ENCODE peak calls at places on chromosomes 11 and 22, in eight cellular contexts. Y, L, S, W, M, E, V and C are unnamed samples.

GRCh38 chr22:27627444-27627833 is 174.1 kb downstream of the MN1 start:
- DNase-seq in Y (no peak), L (no peak), S (no peak), W (no peak), M (no peak), E (peak; percentile 21), V (peak; percentile 18), C (no peak)

GRCh38 chr11:66850588-66851250 is 6.1 kb upstream of the LRFN4 start:
- DNase-seq in Y (no peak), L (no peak), S (no peak), W (no peak), M (no peak), E (no peak), V (no peak), C (no peak)

GRCh38 chr11:95076416-95076815 is 9.7 kb downstream of the SRSF8 start:
- DNase-seq in Y (no peak), L (no peak), S (no peak), W (peak; percentile 75), M (no peak), E (peak; percentile 94), V (peak; percentile 97), C (no peak)

GRCh38 chr11:20042717-20043392 is 117.4 kb downstream of the DBX1 start:
- DNase-seq in Y (no peak), L (no peak), S (no peak), W (no peak), M (no peak), E (no peak), V (no peak), C (no peak)

GRCh38 chr11:44327730-44328691 is 18.1 kb upstream of the ALX4 start:
- DNase-seq in Y (no peak), L (no peak), S (no peak), W (no peak), M (no peak), E (no peak), V (no peak), C (no peak)

GRCh38 chr11:35664977-35665441 is 2.4 kb downstream of the TRIM44 start:
- DNase-seq in Y (no peak), L (no peak), S (no peak), W (peak; percentile 14), M (no peak), E (no peak), V (peak; percentile 49), C (no peak)

GRCh38 chr11:65468874-65469333 is 29.9 kb upstream of the MALAT1 start:
- DNase-seq in Y (peak; percentile 45), L (no peak), S (peak; percentile 95), W (no peak), M (peak; percentile 80), E (peak; percentile 87), V (no peak), C (no peak)

GRCh38 chr11:114438303-114438702 is 964 bp upstream of the REXO2 start:
- DNase-seq in Y (no peak), L (no peak), S (peak; percentile 67), W (peak; percentile 4), M (no peak), E (no peak), V (peak; percentile 20), C (no peak)

GRCh38 chr11:5198285-5198684 is 2.2 kb downstream of the OR51V1 start:
- DNase-seq in Y (no peak), L (no peak), S (no peak), W (no peak), M (no peak), E (no peak), V (no peak), C (no peak)

GRCh38 chr11:73931951-73932350 is 18.9 kb upstream of the DNAJB13 start:
- DNase-seq in Y (no peak), L (no peak), S (no peak), W (no peak), M (no peak), E (no peak), V (no peak), C (no peak)

GRCh38 chr22:29030618-29031235 is 30.9 kb downstream of the C22orf31 start:
- DNase-seq in Y (no peak), L (no peak), S (peak; percentile 98), W (peak; percentile 77), M (no peak), E (peak; percentile 91), V (peak; percentile 91), C (no peak)

GRCh38 chr11:103109818-103110388 is 677 bp downstream of the DYNC2H1 start:
- DNase-seq in Y (no peak), L (no peak), S (peak; percentile 48), W (no peak), M (no peak), E (no peak), V (peak; percentile 26), C (peak; percentile 24)

GRCh38 chr11:57635236-57635635 is 14.5 kb downstream of the YPEL4 start:
- DNase-seq in Y (no peak), L (no peak), S (no peak), W (no peak), M (no peak), E (no peak), V (no peak), C (no peak)

GRCh38 chr22:22935056-22935545 is 47.5 kb downstream of the IGLL5 start:
- DNase-seq in Y (no peak), L (no peak), S (no peak), W (no peak), M (no peak), E (no peak), V (no peak), C (no peak)

GRCh38 chr11:7558046-7558445 is 44.2 kb downstream of the PPFIBP2 start:
- DNase-seq in Y (no peak), L (no peak), S (no peak), W (no peak), M (no peak), E (no peak), V (no peak), C (no peak)

GRCh38 chr22:20128902-20129746 is 2.5 kb upstream of the ZDHHC8 start:
- DNase-seq in Y (no peak), L (no peak), S (peak; percentile 71), W (peak; percentile 23), M (no peak), E (peak; percentile 35), V (peak; percentile 34), C (no peak)

GRCh38 chr11:68683086-68683951 is 1.0 kb upstream of the GAL start:
- DNase-seq in Y (no peak), L (no peak), S (peak; percentile 52), W (no peak), M (no peak), E (no peak), V (no peak), C (no peak)

GRCh38 chr11:101445761-101446160 is 138.0 kb downstream of the TRPC6 start:
- DNase-seq in Y (no peak), L (no peak), S (no peak), W (no peak), M (no peak), E (no peak), V (no peak), C (no peak)

GRCh38 chr22:46480396-46480795 is 57.0 kb downstream of the CELSR1 start:
- DNase-seq in Y (no peak), L (no peak), S (no peak), W (no peak), M (no peak), E (no peak), V (no peak), C (no peak)

GRCh38 chr11:76635991-76636520 is 34.5 kb downstream of the LRRC32 start:
- DNase-seq in Y (no peak), L (no peak), S (no peak), W (no peak), M (no peak), E (no peak), V (no peak), C (no peak)

GRCh38 chr11:79273781-79274180 is 167.0 kb downstream of the TENM4 start:
- DNase-seq in Y (no peak), L (no peak), S (no peak), W (no peak), M (no peak), E (no peak), V (no peak), C (no peak)

GRCh38 chr22:48921411-48921903 is 906.2 kb downstream of the BRD1 start:
- DNase-seq in Y (no peak), L (no peak), S (no peak), W (no peak), M (no peak), E (no peak), V (no peak), C (no peak)